ENCODE peak calls at places on chromosome 5, in seven cellular contexts. One of them, this sample, is unnamed.

GRCh38 chr5:10590226-10591047 is 26.6 kb downstream of the ANKRD33B start:
- DNase-seq in esophagus squamous epithelium: no peak
- DNase-seq in GM12865: no peak
- DNase-seq in GM10248: no peak
- DNase-seq in pancreas: no peak
- DNase-seq in Calu3: no peak
- DNase-seq in GM20000: no peak
- DNase-seq in this sample: no peak

GRCh38 chr5:137700282-137700680 is 35.6 kb downstream of the KLHL3 start:
- DNase-seq in esophagus squamous epithelium: no peak
- DNase-seq in GM12865: no peak
- DNase-seq in GM10248: no peak
- DNase-seq in pancreas: no peak
- DNase-seq in Calu3: no peak
- DNase-seq in GM20000: no peak
- DNase-seq in this sample: no peak

GRCh38 chr5:74206571-74207550 is 433.7 kb downstream of the ENC1 start:
- DNase-seq in esophagus squamous epithelium: no peak
- DNase-seq in GM12865: no peak
- DNase-seq in GM10248: no peak
- DNase-seq in pancreas: peak
- DNase-seq in Calu3: peak
- DNase-seq in GM20000: no peak
- DNase-seq in this sample: no peak

GRCh38 chr5:79702606-79703380 is 13.2 kb downstream of the CMYA5 start:
- DNase-seq in esophagus squamous epithelium: no peak
- DNase-seq in GM12865: peak
- DNase-seq in GM10248: peak
- DNase-seq in pancreas: no peak
- DNase-seq in Calu3: peak
- DNase-seq in GM20000: peak
- DNase-seq in this sample: peak

GRCh38 chr5:16178745-16179372 is 732 bp downstream of the MARCHF11 start:
- DNase-seq in esophagus squamous epithelium: no peak
- DNase-seq in GM12865: peak
- DNase-seq in GM10248: peak
- DNase-seq in pancreas: peak
- DNase-seq in Calu3: no peak
- DNase-seq in GM20000: peak
- DNase-seq in this sample: peak

GRCh38 chr5:16952968-16953671 is 17.0 kb upstream of the MYO10 start:
- DNase-seq in esophagus squamous epithelium: no peak
- DNase-seq in GM12865: no peak
- DNase-seq in GM10248: no peak
- DNase-seq in pancreas: no peak
- DNase-seq in Calu3: no peak
- DNase-seq in GM20000: no peak
- DNase-seq in this sample: no peak

GRCh38 chr5:151208481-151208914 is 15.4 kb downstream of the CCDC69 start:
- DNase-seq in esophagus squamous epithelium: no peak
- DNase-seq in GM12865: no peak
- DNase-seq in GM10248: no peak
- DNase-seq in pancreas: no peak
- DNase-seq in Calu3: no peak
- DNase-seq in GM20000: no peak
- DNase-seq in this sample: no peak

GRCh38 chr5:102902647-102903046 is 147.5 kb downstream of the PAM start:
- DNase-seq in esophagus squamous epithelium: no peak
- DNase-seq in GM12865: no peak
- DNase-seq in GM10248: no peak
- DNase-seq in pancreas: no peak
- DNase-seq in Calu3: no peak
- DNase-seq in GM20000: no peak
- DNase-seq in this sample: no peak

GRCh38 chr5:175235251-175235963 is 208.6 kb downstream of the DRD1 start:
- DNase-seq in esophagus squamous epithelium: no peak
- DNase-seq in GM12865: no peak
- DNase-seq in GM10248: no peak
- DNase-seq in pancreas: no peak
- DNase-seq in Calu3: no peak
- DNase-seq in GM20000: no peak
- DNase-seq in this sample: no peak

GRCh38 chr5:144162686-144163085 is 7.8 kb downstream of the YIPF5 start:
- DNase-seq in esophagus squamous epithelium: no peak
- DNase-seq in GM12865: no peak
- DNase-seq in GM10248: no peak
- DNase-seq in pancreas: no peak
- DNase-seq in Calu3: no peak
- DNase-seq in GM20000: no peak
- DNase-seq in this sample: no peak

GRCh38 chr5:44002381-44002901 is 386.8 kb downstream of the FGF10 start:
- DNase-seq in esophagus squamous epithelium: no peak
- DNase-seq in GM12865: no peak
- DNase-seq in GM10248: no peak
- DNase-seq in pancreas: no peak
- DNase-seq in Calu3: peak
- DNase-seq in GM20000: no peak
- DNase-seq in this sample: no peak

GRCh38 chr5:160159991-160160826 is 41.0 kb upstream of the PWWP2A start:
- DNase-seq in esophagus squamous epithelium: no peak
- DNase-seq in GM12865: peak
- DNase-seq in GM10248: peak
- DNase-seq in pancreas: no peak
- DNase-seq in Calu3: no peak
- DNase-seq in GM20000: peak
- DNase-seq in this sample: peak

GRCh38 chr5:34771076-34771475 is 67.9 kb upstream of the TTC23L start:
- DNase-seq in esophagus squamous epithelium: no peak
- DNase-seq in GM12865: peak
- DNase-seq in GM10248: peak
- DNase-seq in pancreas: no peak
- DNase-seq in Calu3: no peak
- DNase-seq in GM20000: peak
- DNase-seq in this sample: no peak

GRCh38 chr5:176812269-176813259 is 2.2 kb downstream of the UNC5A start:
- DNase-seq in esophagus squamous epithelium: no peak
- DNase-seq in GM12865: no peak
- DNase-seq in GM10248: peak
- DNase-seq in pancreas: no peak
- DNase-seq in Calu3: peak
- DNase-seq in GM20000: peak
- DNase-seq in this sample: peak

DNA sequence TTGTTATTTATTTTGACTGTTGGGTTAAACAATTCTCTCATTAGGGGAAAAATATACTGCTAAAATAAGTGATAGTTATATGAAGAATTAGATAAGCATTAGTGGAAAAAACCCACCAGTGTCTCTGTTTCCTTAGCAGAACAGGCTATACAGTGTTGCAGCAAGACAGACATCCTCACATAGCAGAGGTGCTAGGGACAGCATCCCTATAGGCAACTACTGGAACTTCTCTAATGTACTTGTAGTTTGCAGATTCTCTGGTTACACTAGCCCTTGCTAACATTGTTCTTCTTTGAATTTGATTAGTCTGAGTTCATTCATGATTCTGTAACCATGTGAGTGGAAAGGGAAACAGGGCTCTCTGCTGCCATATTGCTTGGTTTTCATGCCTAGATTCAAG is 661.8 kb upstream of the RGMB start:
- DNase-seq in esophagus squamous epithelium: no peak
- DNase-seq in GM12865: no peak
- DNase-seq in GM10248: no peak
- DNase-seq in pancreas: no peak
- DNase-seq in Calu3: no peak
- DNase-seq in GM20000: no peak
- DNase-seq in this sample: no peak
- TF ChIP-seq CTCF in esophagus squamous epithelium: no peak
- TF ChIP-seq CTCF in GM12865: no peak
- TF ChIP-seq CTCF in GM10248: no peak
- TF ChIP-seq CTCF in pancreas: no peak
- TF ChIP-seq CTCF in Calu3: no peak
- TF ChIP-seq CTCF in GM20000: no peak
- TF ChIP-seq CTCF in this sample: peak

GRCh38 chr5:171308453-171309275 is at the start of gene TLX3:
- DNase-seq in esophagus squamous epithelium: no peak
- DNase-seq in GM12865: no peak
- DNase-seq in GM10248: no peak
- DNase-seq in pancreas: no peak
- DNase-seq in Calu3: peak
- DNase-seq in GM20000: no peak
- DNase-seq in this sample: peak

GRCh38 chr5:171310816-171311697 is 2.0 kb downstream of the TLX3 start:
- DNase-seq in esophagus squamous epithelium: no peak
- DNase-seq in GM12865: no peak
- DNase-seq in GM10248: no peak
- DNase-seq in pancreas: no peak
- DNase-seq in Calu3: no peak
- DNase-seq in GM20000: peak
- DNase-seq in this sample: peak

GRCh38 chr5:171310334-171310815 is 1.3 kb downstream of the TLX3 start:
- DNase-seq in esophagus squamous epithelium: no peak
- DNase-seq in GM12865: no peak
- DNase-seq in GM10248: no peak
- DNase-seq in pancreas: no peak
- DNase-seq in Calu3: no peak
- DNase-seq in GM20000: no peak
- DNase-seq in this sample: no peak

GRCh38 chr5:171309276-171309525 is 153 bp downstream of the TLX3 start:
- DNase-seq in esophagus squamous epithelium: no peak
- DNase-seq in GM12865: no peak
- DNase-seq in GM10248: no peak
- DNase-seq in pancreas: no peak
- DNase-seq in Calu3: no peak
- DNase-seq in GM20000: no peak
- DNase-seq in this sample: peak

DNA sequence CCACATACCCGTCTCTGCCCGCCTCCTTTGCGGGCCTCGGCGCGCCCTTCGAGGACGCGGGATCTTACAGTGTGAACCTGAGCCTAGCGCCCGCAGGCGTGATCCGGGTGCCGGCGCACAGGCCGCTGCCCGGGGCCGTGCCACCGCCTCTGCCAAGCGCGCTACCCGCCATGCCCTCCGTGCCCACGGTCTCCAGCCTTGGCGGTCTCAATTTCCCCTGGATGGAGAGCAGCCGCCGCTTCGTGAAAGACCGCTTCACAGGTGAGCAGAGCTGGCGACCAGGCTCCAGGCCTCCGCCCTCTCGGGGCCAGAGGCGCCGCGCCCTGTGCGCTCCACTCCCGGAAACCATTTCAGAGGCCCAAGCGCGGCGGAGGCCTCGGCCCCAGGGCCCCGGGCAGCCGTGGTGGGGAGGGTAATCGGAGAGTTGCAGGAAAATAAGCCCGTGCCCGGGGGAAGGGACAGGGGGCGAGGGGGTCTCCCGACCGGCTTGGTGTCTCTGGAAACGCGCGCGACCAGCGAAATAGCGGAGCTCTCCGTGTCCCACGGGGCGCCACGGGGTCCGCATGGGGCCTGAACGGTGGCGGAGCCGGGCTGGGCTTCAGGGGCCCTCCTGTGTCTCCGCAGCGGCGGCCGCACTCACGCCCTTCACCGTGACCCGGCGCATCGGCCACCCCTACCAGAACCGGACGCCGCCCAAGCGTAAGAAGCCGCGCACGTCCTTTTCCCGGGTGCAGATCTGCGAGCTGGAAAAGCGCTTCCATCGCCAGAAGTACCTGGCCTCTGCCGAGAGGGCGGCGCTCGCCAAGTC is 682 bp downstream of the TLX3 start:
- DNase-seq in esophagus squamous epithelium: no peak
- DNase-seq in GM12865: no peak
- DNase-seq in GM10248: no peak
- DNase-seq in pancreas: peak
- DNase-seq in Calu3: peak
- DNase-seq in GM20000: peak
- DNase-seq in this sample: peak
- TF ChIP-seq CTCF in esophagus squamous epithelium: no peak
- TF ChIP-seq CTCF in GM12865: no peak
- TF ChIP-seq CTCF in GM10248: no peak
- TF ChIP-seq CTCF in pancreas: peak
- TF ChIP-seq CTCF in Calu3: peak
- TF ChIP-seq CTCF in GM20000: peak
- TF ChIP-seq CTCF in this sample: peak

GRCh38 chr5:98454407-98454806 is 319.1 kb upstream of the RGMB start:
- DNase-seq in esophagus squamous epithelium: no peak
- DNase-seq in GM12865: no peak
- DNase-seq in GM10248: no peak
- DNase-seq in pancreas: no peak
- DNase-seq in Calu3: no peak
- DNase-seq in GM20000: no peak
- DNase-seq in this sample: no peak
- TF ChIP-seq CTCF in esophagus squamous epithelium: no peak
- TF ChIP-seq CTCF in GM12865: no peak
- TF ChIP-seq CTCF in GM10248: no peak
- TF ChIP-seq CTCF in pancreas: no peak
- TF ChIP-seq CTCF in Calu3: no peak
- TF ChIP-seq CTCF in GM20000: no peak
- TF ChIP-seq CTCF in this sample: no peak

DNA sequence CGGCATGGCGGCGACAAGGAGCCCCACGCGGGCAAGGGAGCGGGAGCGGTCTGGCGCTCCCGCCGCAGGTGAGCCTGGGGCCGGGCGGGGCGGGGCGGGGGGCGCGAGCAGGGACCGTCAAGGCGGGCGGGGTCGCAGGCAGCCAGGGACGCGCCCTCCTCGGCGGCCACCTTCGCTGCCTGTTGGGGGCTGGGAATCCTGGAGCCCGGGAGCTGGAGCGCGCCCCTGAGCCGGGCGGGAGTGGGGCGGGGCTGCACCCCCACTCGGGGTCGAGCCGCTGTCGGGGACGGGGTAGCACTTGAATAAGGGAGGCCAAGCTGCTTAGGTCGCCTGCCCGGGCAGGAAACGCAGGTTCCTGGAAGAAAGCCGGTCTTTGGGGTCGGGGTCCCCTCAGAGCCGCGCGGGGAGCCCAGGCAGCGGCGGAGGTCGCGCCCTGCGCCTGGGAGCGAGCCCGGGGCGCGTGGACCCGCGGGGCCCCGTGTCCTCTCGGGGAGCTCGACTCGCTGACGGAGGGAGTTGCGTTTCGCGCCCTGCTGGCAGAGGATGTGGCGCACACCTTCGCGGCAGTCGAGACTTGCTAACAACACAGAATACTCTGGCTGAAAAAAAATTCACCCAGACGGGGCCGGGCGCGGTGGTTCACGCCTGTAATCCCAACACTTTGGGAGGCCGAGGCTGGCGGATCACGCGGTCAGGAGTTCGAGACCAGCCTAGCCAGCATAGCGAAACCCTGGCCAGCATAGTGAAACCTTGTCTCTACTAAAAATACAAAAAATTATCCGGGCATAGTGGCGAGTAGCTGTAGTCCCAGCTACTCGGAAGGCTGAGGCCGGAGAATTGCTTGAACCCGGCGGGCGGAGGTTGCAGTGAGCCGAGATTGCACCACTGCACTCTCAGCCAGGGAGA is 552 bp downstream of the OTULINL start:
- DNase-seq in esophagus squamous epithelium: no peak
- DNase-seq in GM12865: peak
- DNase-seq in GM10248: peak
- DNase-seq in pancreas: peak
- DNase-seq in Calu3: peak
- DNase-seq in GM20000: peak
- DNase-seq in this sample: peak
- TF ChIP-seq CTCF in esophagus squamous epithelium: peak
- TF ChIP-seq CTCF in GM12865: peak
- TF ChIP-seq CTCF in GM10248: peak
- TF ChIP-seq CTCF in pancreas: no peak
- TF ChIP-seq CTCF in Calu3: no peak
- TF ChIP-seq CTCF in GM20000: peak
- TF ChIP-seq CTCF in this sample: peak

This sample was measured in glutamatergic neuron.